ENCODE peak calls at places on chromosomes 2 and 18, in seven cellular contexts. U is IMR-90; C is lower lobe of right lung; T is iPS DF 6.9; O is left lung; S is suprapubic skin; W is CD8-positive, alpha-beta T cell. F is an unnamed sample. For H3K4me1, the result is how much of the 10 kb centered on the place peaks cover.

GRCh38 chr2:88739985-88740600 is 48.6 kb downstream of the RPIA start:
- DNase-seq in C (peak), O (no peak), T (peak), S (no peak), U (peak), W (peak), F (peak)

GRCh38 chr2:158973511-158973956 is 5.1 kb downstream of the TANC1 start:
- DNase-seq in C (no peak), U (peak), O (no peak), W (no peak), S (no peak), T (no peak), F (no peak)

GRCh38 chr18:70973626-70974025 is 684.8 kb downstream of the SOCS6 start:
- DNase-seq in S (no peak), U (no peak), C (no peak), W (no peak), O (no peak), T (no peak), F (no peak)

GRCh38 chr2:226114436-226114835 is 685.2 kb downstream of the IRS1 start:
- DNase-seq in S (no peak), U (no peak), W (no peak), C (no peak), O (peak), T (no peak), F (no peak)

GRCh38 chr2:160730296-160730995 is 236.8 kb upstream of the RBMS1 start:
- DNase-seq in W (no peak), U (no peak), T (no peak), C (no peak), O (no peak), S (no peak), F (no peak)

GRCh38 chr18:45916302-45916701 is 50.8 kb downstream of the EPG5 start:
- DNase-seq in T (no peak), S (no peak), O (no peak), C (no peak), U (no peak), W (no peak), F (peak)

GRCh38 chr2:222307138-222307756 is 8.4 kb upstream of the PAX3 start:
- DNase-seq in W (no peak), T (no peak), U (no peak), O (peak), S (no peak), C (no peak), F (no peak)

GRCh38 chr2:42860518-42861094 is 68.2 kb upstream of the HAAO start:
- DNase-seq in S (peak), W (no peak), C (no peak), U (no peak), O (no peak), T (no peak), F (no peak)

GRCh38 chr2:62150597-62151305 is 45.2 kb upstream of the B3GNT2 start:
- DNase-seq in O (no peak), C (no peak), W (no peak), S (no peak), U (peak), T (no peak), F (no peak)

GRCh38 chr2:74511104-74511989 is 2.9 kb upstream of the TLX2 start:
- DNase-seq in C (no peak), W (no peak), T (no peak), U (peak), S (no peak), O (no peak), F (no peak)

GRCh38 chr18:72612894-72613537 is 68.9 kb upstream of the CBLN2 start:
- DNase-seq in W (no peak), C (no peak), S (no peak), O (no peak), T (no peak), U (no peak), F (no peak)

GRCh38 chr2:129709956-129710598 is 269.4 kb upstream of the RAB6C start:
- DNase-seq in U (no peak), S (no peak), W (no peak), O (no peak), C (no peak), T (no peak), F (no peak)

GRCh38 chr2:119491776-119492525 is 32.3 kb downstream of the SCTR start:
- DNase-seq in C (no peak), S (no peak), T (no peak), U (peak), W (no peak), O (no peak), F (no peak)

GRCh38 chr2:85247591-85247990 is 80.2 kb downstream of the TGOLN2 start:
- DNase-seq in W (no peak), C (no peak), S (no peak), O (no peak), T (no peak), U (no peak), F (no peak)

GRCh38 chr2:30691091-30691947 is 115.9 kb downstream of the CAPN13 start:
- DNase-seq in U (no peak), W (peak), O (no peak), C (no peak), T (no peak), S (peak), F (no peak)

GRCh38 chr2:3204031-3204430 is 173.6 kb downstream of the EIPR1 start:
- DNase-seq in U (no peak), S (no peak), C (no peak), O (no peak), T (no peak), W (no peak), F (no peak)

GRCh38 chr2:7899241-7899640 is 782.6 kb upstream of the ID2 start:
- DNase-seq in S (no peak), W (no peak), O (no peak), U (no peak), C (no peak), T (no peak), F (no peak)

GRCh38 chr2:200863655-200864205 is 728 bp downstream of the CLK1 start:
- DNase-seq in W (peak), T (no peak), U (no peak), C (no peak), S (no peak), O (no peak), F (no peak)

GRCh38 chr2:128327180-128327964 is 8.7 kb upstream of the HS6ST1 start:
- DNase-seq in S (no peak), T (no peak), O (peak), C (no peak), U (no peak), W (no peak), F (no peak)

GRCh38 chr2:74301262-74301661 is 42.0 kb downstream of the SLC4A5 start:
- DNase-seq in T (no peak), S (no peak), O (no peak), U (no peak), W (no peak), C (no peak), F (no peak)

GRCh38 chr18:56162316-56162715 is 476.1 kb downstream of the TXNL1 start:
- DNase-seq in W (no peak), O (no peak), C (no peak), T (no peak), S (no peak), U (peak), F (no peak)

GRCh38 chr2:65033178-65033577 is 23.0 kb upstream of the CEP68 start:
- DNase-seq in U (no peak), T (no peak), O (no peak), S (no peak), W (no peak), C (no peak), F (peak)

GRCh38 chr18:80239830-80240229 is 7.5 kb downstream of the PARD6G start:
- DNase-seq in T (no peak), O (no peak), S (no peak), U (no peak), C (no peak), W (peak), F (no peak)

GRCh38 chr2:183035954-183036669 is 2.1 kb downstream of the NCKAP1 start:
- DNase-seq in C (no peak), U (no peak), W (no peak), T (no peak), S (no peak), O (no peak), F (no peak)
- H3K4me1 ChIP-seq in C (half or more), U (under half), W (under half), T (under half), S (half or more), O (under half), F (under half)

DNA sequence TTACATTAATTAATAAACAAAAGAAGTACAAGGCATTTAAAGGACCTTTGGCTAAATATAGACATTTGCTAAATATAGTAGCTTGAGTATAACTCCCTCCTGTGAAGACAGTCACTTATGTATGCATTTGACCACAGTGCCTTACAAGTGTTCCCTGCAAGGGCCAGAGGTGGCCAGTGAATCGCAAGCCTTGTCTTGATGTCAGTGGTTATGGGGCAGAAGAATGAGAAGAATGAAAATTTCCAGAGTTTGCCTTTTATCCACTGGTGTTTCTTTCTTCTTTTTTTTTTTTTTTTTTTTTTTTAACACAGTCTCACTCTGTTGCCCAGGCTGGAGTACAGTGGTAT is 1.8 kb downstream of the LRRFIP1 start:
- DNase-seq in W (no peak), U (peak), C (no peak), T (no peak), O (no peak), S (no peak), F (no peak)
- H3K4me1 ChIP-seq in W (under half), U (under half), C (under half), T (under half), O (under half), S (under half), F (under half)

GRCh38 chr2:231673348-231673770 is 35.0 kb upstream of the PTMA start:
- DNase-seq in T (peak), W (no peak), S (no peak), U (peak), C (peak), O (peak), F (no peak)

GRCh38 chr2:231674587-231675334 is 33.6 kb upstream of the PTMA start:
- DNase-seq in S (peak), U (peak), O (peak), T (no peak), W (peak), C (peak), F (peak)

GRCh38 chr2:231679131-231679530 is 29.2 kb upstream of the PTMA start:
- DNase-seq in T (no peak), C (no peak), W (no peak), O (no peak), U (no peak), S (no peak), F (no peak)

GRCh38 chr2:231677632-231678104 is 30.7 kb upstream of the PTMA start:
- DNase-seq in T (no peak), W (peak), U (peak), O (peak), S (peak), C (peak), F (peak)

GRCh38 chr2:231676243-231676642 is 32.1 kb upstream of the PTMA start:
- DNase-seq in O (no peak), C (no peak), W (no peak), T (no peak), S (no peak), U (no peak), F (no peak)
- H3K4me1 ChIP-seq in O (half or more), C (half or more), W (under half), T (under half), S (half or more), U (under half), F (under half)

GRCh38 chr2:235924675-235925063 is 243.5 kb downstream of the GBX2 start:
- DNase-seq in C (no peak), S (no peak), U (peak), O (no peak), T (no peak), W (no peak), F (no peak)

GRCh38 chr2:235923859-235924674 is 244.1 kb downstream of the GBX2 start:
- DNase-seq in U (no peak), O (no peak), T (no peak), C (no peak), W (no peak), S (no peak), F (no peak)

GRCh38 chr2:235925250-235925919 is 242.8 kb downstream of the GBX2 start:
- DNase-seq in C (no peak), O (no peak), T (no peak), U (no peak), W (no peak), S (no peak), F (no peak)

GRCh38 chr2:235921508-235922260 is 246.5 kb downstream of the GBX2 start:
- DNase-seq in T (no peak), O (no peak), C (no peak), W (no peak), U (no peak), S (no peak), F (no peak)

DNA sequence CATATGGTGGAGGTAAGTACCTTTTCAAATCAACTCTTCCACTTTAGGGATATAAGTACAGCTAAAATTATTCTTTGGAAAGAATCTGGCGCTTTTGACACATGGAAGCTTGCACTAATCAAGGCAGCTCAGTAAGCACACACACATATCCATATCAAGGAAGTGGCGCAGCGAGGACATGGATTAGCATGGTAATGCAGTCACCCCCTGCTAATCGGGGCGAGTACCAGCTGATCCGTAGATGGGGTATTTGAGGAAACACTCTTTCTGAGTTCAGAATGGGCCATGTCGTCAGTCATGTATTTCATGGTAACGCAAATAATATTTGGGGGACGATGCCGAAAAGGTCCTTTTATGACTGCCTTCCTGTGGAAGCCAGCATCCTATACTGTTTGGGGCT is 245.3 kb downstream of the GBX2 start:
- DNase-seq in W (no peak), C (no peak), O (no peak), T (no peak), U (no peak), S (no peak), F (no peak)
- H3K4me1 ChIP-seq in W (under half), C (under half), O (under half), T (under half), U (under half), S (under half), F (under half)

GRCh38 chr2:121363632-121364420 is 78.8 kb upstream of the TFCP2L1 start:
- DNase-seq in S (no peak), C (no peak), T (no peak), U (peak), O (no peak), W (no peak), F (no peak)

GRCh38 chr2:121362226-121362625 is 77.2 kb upstream of the TFCP2L1 start:
- DNase-seq in T (no peak), U (no peak), W (no peak), O (no peak), C (no peak), S (no peak), F (no peak)

GRCh38 chr2:121365061-121365460 is 80.1 kb upstream of the TFCP2L1 start:
- DNase-seq in C (no peak), S (no peak), O (no peak), W (no peak), T (no peak), U (no peak), F (no peak)

GRCh38 chr2:121360566-121361300 is 75.7 kb upstream of the TFCP2L1 start:
- DNase-seq in C (peak), S (no peak), U (peak), O (no peak), W (no peak), T (no peak), F (no peak)

DNA sequence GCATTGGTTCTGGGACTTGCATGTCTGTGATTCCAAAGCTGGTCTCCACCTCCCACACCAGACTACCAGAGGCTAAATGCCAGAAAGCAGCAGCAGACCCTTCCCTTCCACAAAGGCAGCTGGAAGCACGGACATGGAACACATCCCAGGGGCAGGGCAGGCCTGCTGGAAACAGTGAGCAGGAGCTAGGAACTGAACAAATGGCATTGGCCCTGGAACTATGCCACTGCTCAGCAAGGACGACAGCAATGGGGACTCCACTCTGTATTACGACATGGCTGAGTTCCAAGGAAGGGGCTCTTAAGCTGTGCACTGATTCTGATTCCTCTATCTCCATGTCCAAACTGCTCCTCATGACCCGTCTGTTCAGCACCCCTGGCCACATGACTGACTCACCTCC is 77.8 kb upstream of the TFCP2L1 start:
- DNase-seq in C (no peak), W (no peak), S (no peak), T (no peak), U (no peak), O (no peak), F (no peak)
- H3K4me1 ChIP-seq in C (under half), W (under half), S (under half), T (under half), U (under half), O (under half), F (under half)

DNA sequence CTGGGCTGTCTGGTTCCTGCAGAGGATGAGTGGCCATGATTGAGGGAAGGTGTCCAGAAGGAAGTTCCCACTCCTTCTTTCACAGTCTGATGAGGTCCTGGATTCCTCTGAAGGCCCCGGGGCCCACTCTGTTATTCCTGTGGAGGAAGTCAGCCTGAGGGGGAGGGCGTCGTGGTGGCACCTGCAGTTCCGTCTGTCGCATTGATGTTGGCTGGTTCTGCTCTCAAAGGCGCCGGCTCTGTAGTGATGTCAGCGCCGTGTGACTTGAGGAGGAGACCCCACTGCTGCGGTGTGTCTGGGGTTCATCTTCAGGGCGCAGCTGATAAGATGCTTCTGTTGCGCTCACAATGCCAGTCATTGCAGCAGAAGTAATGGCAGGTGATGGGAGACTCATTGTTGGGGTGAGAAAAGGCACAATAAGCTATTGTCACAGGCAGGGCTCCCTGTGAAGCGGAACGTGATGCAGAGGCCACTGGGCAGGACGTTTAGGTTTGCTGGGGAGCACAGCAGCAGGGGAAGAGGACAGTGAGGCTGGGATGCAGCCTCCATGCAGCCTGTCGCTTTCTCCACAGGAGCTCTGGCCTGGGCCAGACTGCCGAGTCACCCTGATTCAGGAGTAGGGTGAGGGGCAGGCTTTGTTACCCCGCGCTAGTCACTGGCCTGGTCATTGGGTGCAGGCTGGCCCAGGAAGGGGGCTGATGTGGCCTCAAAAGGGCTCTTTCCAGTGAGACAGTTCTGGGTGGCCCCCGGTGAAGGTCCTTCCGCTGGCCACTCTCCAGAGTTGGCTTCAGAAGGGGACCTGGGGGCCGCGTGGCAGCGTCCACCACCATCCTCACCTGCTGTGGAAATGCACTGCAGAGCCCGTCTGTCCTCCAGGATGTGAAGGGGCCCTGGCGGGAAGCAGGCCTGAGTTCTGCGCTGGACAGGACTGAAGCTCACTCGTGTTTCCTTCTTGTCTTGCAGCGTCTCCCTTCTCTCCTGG is 42.8 kb downstream of the SH3BP4 start:
- DNase-seq in W (no peak), U (no peak), S (no peak), O (no peak), T (no peak), C (no peak), F (no peak)
- H3K4me1 ChIP-seq in W (under half), U (half or more), S (under half), O (under half), T (under half), C (under half), F (under half)

DNA sequence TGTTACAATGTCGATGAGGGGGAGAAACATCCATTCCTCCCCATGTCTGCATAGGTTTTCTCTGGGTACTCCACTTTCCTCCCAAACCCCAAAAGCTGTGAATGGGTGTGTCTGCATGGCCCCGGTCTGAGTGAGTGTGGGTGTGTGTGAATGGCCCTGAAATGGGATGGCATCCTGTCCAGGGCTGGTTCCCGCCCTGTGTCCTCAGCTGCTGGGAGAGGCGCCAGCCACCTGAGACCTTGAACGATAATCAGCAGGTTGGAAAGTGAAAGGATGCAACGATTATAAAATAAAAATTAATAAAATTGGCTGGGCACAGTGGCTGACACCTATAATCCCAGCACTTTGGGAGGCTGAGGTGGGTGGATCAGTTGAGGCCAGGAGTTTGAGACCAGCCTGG is 69.2 kb downstream of the NPPC start:
- DNase-seq in W (no peak), U (no peak), O (no peak), T (no peak), C (no peak), S (no peak), F (no peak)
- H3K4me1 ChIP-seq in W (under half), U (under half), O (under half), T (under half), C (under half), S (under half), F (under half)

DNA sequence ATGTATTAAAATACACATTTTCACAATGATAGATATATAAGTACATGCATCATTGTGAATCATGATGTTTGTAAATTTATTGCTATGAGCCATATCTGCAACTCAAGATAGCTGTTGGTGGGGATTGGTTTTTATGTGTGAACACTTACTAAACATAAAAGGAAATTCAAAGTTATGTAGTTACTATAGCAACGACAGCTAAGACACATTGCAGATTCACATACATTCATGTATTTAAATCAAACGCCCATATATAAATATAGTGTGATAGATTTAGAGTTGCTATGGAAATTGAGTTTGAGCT is 65.6 kb downstream of the MAPRE2 start:
- DNase-seq in C (no peak), S (no peak), O (no peak), W (no peak), U (no peak), T (no peak), F (no peak)
- H3K4me1 ChIP-seq in C (under half), S (under half), O (under half), W (under half), U (under half), T (under half), F (under half)

F was measured in CD4-positive, CD25-positive, alpha-beta regulatory T cell.